ENCODE peak calls at places on chromosomes 12 and 14, in seven cellular contexts. E is astrocyte of the cerebellum; J is glutamatergic neuron; H is epithelial cell of proximal tubule; W is AG10803; K is kidney epithelial cell; P is CD8-positive, alpha-beta T cell. B is an unnamed sample.

GRCh38 chr12:20097561-20097960 is 270.8 kb upstream of the PDE3A start:
- DNase-seq in P (no peak), J (no peak), K (no peak), H (no peak), E (peak), W (peak), B (no peak)

GRCh38 chr12:15662303-15662980 is 126.7 kb downstream of the EPS8 start:
- DNase-seq in P (no peak), H (peak), K (peak), J (no peak), E (peak), W (peak), B (no peak)

GRCh38 chr12:110689601-110690430 is 901 bp upstream of the HVCN1 start:
- DNase-seq in E (no peak), H (no peak), K (no peak), W (peak), P (peak), J (no peak), B (peak)

GRCh38 chr12:124906606-124907261 is 7.7 kb downstream of the UBC start:
- DNase-seq in H (peak), J (peak), W (peak), K (peak), P (peak), E (peak), B (peak)

GRCh38 chr14:66046035-66046434 is 440.1 kb upstream of the CCDC196 start:
- DNase-seq in W (no peak), H (no peak), J (no peak), P (no peak), K (no peak), E (no peak), B (no peak)

GRCh38 chr12:58873496-58873895 is 46.8 kb downstream of the LRIG3 start:
- DNase-seq in P (no peak), W (peak), H (no peak), J (no peak), K (peak), E (peak), B (no peak)

GRCh38 chr14:73142216-73142615 is 5.9 kb downstream of the PSEN1 start:
- DNase-seq in J (no peak), E (no peak), K (no peak), W (no peak), P (no peak), H (no peak), B (no peak)

GRCh38 chr12:77682488-77682887 is 148.2 kb upstream of the NAV3 start:
- DNase-seq in J (no peak), E (no peak), P (no peak), K (no peak), W (no peak), H (no peak), B (no peak)

GRCh38 chr14:75968461-75968860 is 13.3 kb downstream of the TGFB3 start:
- DNase-seq in W (peak), H (no peak), K (no peak), E (no peak), P (no peak), J (no peak), B (no peak)

GRCh38 chr14:28635387-28635786 is 131.2 kb upstream of the FOXG1 start:
- DNase-seq in H (no peak), P (no peak), K (no peak), E (peak), J (no peak), W (peak), B (peak)

GRCh38 chr12:91274886-91275285 is 92.3 kb upstream of the DCN start:
- DNase-seq in E (peak), P (no peak), K (no peak), J (no peak), H (no peak), W (peak), B (no peak)

GRCh38 chr14:97458302-97459137 is 661.3 kb downstream of the VRK1 start:
- DNase-seq in J (no peak), K (no peak), W (peak), H (no peak), P (peak), E (no peak), B (peak)

GRCh38 chr12:26318661-26319068 is 123.3 kb downstream of the SSPN start:
- DNase-seq in K (peak), H (peak), W (peak), P (no peak), E (no peak), J (peak), B (no peak)

GRCh38 chr14:72759670-72760069 is 134.2 kb downstream of the DPF3 start:
- DNase-seq in W (no peak), J (no peak), H (no peak), E (no peak), P (no peak), K (no peak), B (no peak)

GRCh38 chr12:122028601-122029560 is 7.2 kb downstream of the BCL7A start:
- DNase-seq in J (no peak), K (no peak), H (no peak), E (no peak), P (no peak), W (no peak), B (no peak)

GRCh38 chr12:122029620-122030426 is 8.1 kb downstream of the BCL7A start:
- DNase-seq in P (no peak), E (no peak), H (no peak), K (no peak), W (no peak), J (no peak), B (no peak)

GRCh38 chr12:122030427-122030825 is 8.7 kb downstream of the BCL7A start:
- DNase-seq in H (no peak), E (no peak), K (no peak), P (no peak), J (no peak), W (no peak), B (no peak)

GRCh38 chr12:122032570-122032969 is 10.9 kb downstream of the BCL7A start:
- DNase-seq in K (no peak), P (no peak), E (no peak), W (no peak), J (no peak), H (no peak), B (no peak)

GRCh38 chr12:122031342-122032216 is 9.9 kb downstream of the BCL7A start:
- DNase-seq in J (peak), P (peak), K (no peak), H (no peak), E (no peak), W (no peak), B (peak)
- TF ChIP-seq CTCF in J (peak), P (peak), K (peak), H (peak), E (peak), W (peak), B (peak)

GRCh38 chr12:107891967-107892366 is 117.5 kb downstream of the ASCL4 start:
- DNase-seq in J (no peak), E (no peak), P (no peak), K (no peak), H (no peak), W (peak), B (peak)
- TF ChIP-seq CTCF in J (no peak), E (peak), P (no peak), K (peak), H (peak), W (peak), B (no peak)

GRCh38 chr14:74531467-74531866 is 37.9 kb downstream of the ISCA2 start:
- DNase-seq in H (no peak), W (peak), J (no peak), E (no peak), P (no peak), K (no peak), B (no peak)
- TF ChIP-seq CTCF in H (peak), W (peak), J (no peak), E (peak), P (no peak), K (no peak), B (no peak)

GRCh38 chr12:98126637-98127335 is 388.6 kb upstream of the TMPO start:
- DNase-seq in J (no peak), P (no peak), K (no peak), E (no peak), W (no peak), H (no peak), B (peak)
- TF ChIP-seq CTCF in J (no peak), P (no peak), K (no peak), E (no peak), W (no peak), H (no peak), B (no peak)

GRCh38 chr14:93788307-93788556 is at the start of gene PRIMA1:
- DNase-seq in W (no peak), P (no peak), J (peak), H (no peak), K (no peak), E (no peak), B (no peak)

GRCh38 chr14:93789366-93790130 is 1.3 kb upstream of the PRIMA1 start:
- DNase-seq in W (no peak), K (no peak), H (no peak), J (peak), E (no peak), P (no peak), B (no peak)

GRCh38 chr14:93787465-93788306 is 599 bp downstream of the PRIMA1 start:
- DNase-seq in W (no peak), H (no peak), E (no peak), K (no peak), J (peak), P (no peak), B (peak)

GRCh38 chr14:93790966-93791365 is 2.7 kb upstream of the PRIMA1 start:
- DNase-seq in J (no peak), P (no peak), W (no peak), H (no peak), E (no peak), K (no peak), B (no peak)

DNA sequence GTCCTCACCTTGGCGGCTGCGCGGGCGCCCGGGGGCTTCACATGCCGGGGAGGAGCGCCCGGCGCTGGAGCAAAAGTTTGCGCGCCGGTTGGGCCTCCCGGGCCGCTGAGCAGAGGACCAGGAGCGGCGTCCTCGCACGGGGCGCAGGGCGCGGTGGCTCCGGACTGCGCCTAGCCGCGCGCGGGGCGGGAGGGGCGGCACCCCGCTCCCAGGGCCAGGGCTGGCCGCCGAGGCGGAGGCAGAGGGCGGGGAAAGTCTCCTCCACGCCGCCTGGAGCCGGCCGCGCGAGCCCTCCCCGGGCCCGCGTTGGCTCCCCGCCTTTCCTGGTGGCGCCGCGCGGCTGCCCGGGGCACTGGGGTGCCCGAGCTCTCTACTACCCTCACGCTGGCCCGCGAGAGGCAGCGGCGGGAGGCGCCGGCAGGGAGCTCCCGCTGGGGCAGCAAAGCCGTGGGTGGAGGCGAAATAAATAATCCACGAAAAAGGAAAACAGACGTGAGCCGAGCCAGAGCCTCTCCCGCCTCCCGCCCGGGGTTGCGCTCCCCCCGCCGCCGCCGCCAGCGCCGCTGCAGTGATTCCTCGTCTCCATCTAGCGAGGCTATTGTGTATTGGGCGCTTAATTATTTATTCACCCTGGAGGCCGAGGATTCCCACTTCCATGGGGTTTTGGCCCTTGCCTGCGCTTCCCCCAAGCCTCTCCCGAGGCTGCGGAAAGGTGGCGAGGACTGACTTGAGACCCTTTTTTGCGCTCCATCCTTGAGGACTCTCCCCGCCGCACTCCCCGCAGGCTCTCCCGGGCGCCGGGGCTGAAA is 476 bp upstream of the PRIMA1 start:
- DNase-seq in P (no peak), W (no peak), J (peak), E (no peak), H (no peak), K (no peak), B (peak)
- TF ChIP-seq CTCF in P (no peak), W (no peak), J (no peak), E (no peak), H (no peak), K (no peak), B (no peak)

B was measured in endothelial cell.